ENCODE peak calls at places on chromosomes 16 and 17, in ten cellular contexts. One of them, this sample, is unnamed.

GRCh38 chr16:20409398-20410152 is at the start of gene ACSM5:
- DNase-seq in effector memory CD4-positive, alpha-beta T cell: no peak
- DNase-seq in COLO829: no peak
- DNase-seq in brain pericyte: peak
- DNase-seq in HEK293T: no peak
- DNase-seq in activated T-cell treated with anti-CD3 and anti-CD28 coated beads for 1 hour: no peak
- DNase-seq in left cardiac atrium: peak
- DNase-seq in activated CD4-positive, alpha-beta memory T cell treated with anti-CD3 and anti-CD28 coated beads for 36 hours: no peak
- DNase-seq in cardiac muscle cell: peak
- DNase-seq in NCI-H460: no peak
- DNase-seq in this sample: no peak

GRCh38 chr16:55364811-55365210 is 40.8 kb downstream of the IRX6 start:
- DNase-seq in activated T-cell treated with anti-CD3 and anti-CD28 coated beads for 1 hour: no peak
- DNase-seq in cardiac muscle cell: no peak
- DNase-seq in effector memory CD4-positive, alpha-beta T cell: no peak
- DNase-seq in HEK293T: no peak
- DNase-seq in COLO829: no peak
- DNase-seq in NCI-H460: no peak
- DNase-seq in brain pericyte: no peak
- DNase-seq in left cardiac atrium: no peak
- DNase-seq in activated CD4-positive, alpha-beta memory T cell treated with anti-CD3 and anti-CD28 coated beads for 36 hours: no peak
- DNase-seq in this sample: no peak

GRCh38 chr17:7435676-7436555 is 681 bp downstream of the TMEM102 start:
- DNase-seq in COLO829: no peak
- DNase-seq in activated T-cell treated with anti-CD3 and anti-CD28 coated beads for 1 hour: peak
- DNase-seq in effector memory CD4-positive, alpha-beta T cell: peak
- DNase-seq in left cardiac atrium: peak
- DNase-seq in HEK293T: peak
- DNase-seq in brain pericyte: no peak
- DNase-seq in NCI-H460: peak
- DNase-seq in activated CD4-positive, alpha-beta memory T cell treated with anti-CD3 and anti-CD28 coated beads for 36 hours: peak
- DNase-seq in cardiac muscle cell: peak
- DNase-seq in this sample: no peak

GRCh38 chr16:67666032-67666537 is 465 bp downstream of the ENKD1 start:
- DNase-seq in COLO829: no peak
- DNase-seq in activated CD4-positive, alpha-beta memory T cell treated with anti-CD3 and anti-CD28 coated beads for 36 hours: no peak
- DNase-seq in brain pericyte: no peak
- DNase-seq in effector memory CD4-positive, alpha-beta T cell: no peak
- DNase-seq in left cardiac atrium: no peak
- DNase-seq in activated T-cell treated with anti-CD3 and anti-CD28 coated beads for 1 hour: no peak
- DNase-seq in cardiac muscle cell: peak
- DNase-seq in NCI-H460: no peak
- DNase-seq in HEK293T: no peak
- DNase-seq in this sample: no peak

GRCh38 chr16:65308506-65308905 is 186.6 kb upstream of the CDH11 start:
- DNase-seq in brain pericyte: no peak
- DNase-seq in cardiac muscle cell: no peak
- DNase-seq in NCI-H460: peak
- DNase-seq in activated CD4-positive, alpha-beta memory T cell treated with anti-CD3 and anti-CD28 coated beads for 36 hours: no peak
- DNase-seq in COLO829: no peak
- DNase-seq in effector memory CD4-positive, alpha-beta T cell: no peak
- DNase-seq in activated T-cell treated with anti-CD3 and anti-CD28 coated beads for 1 hour: no peak
- DNase-seq in HEK293T: no peak
- DNase-seq in left cardiac atrium: no peak
- DNase-seq in this sample: no peak

GRCh38 chr17:31698751-31699150 is 160.3 kb downstream of the COPRS start:
- DNase-seq in COLO829: no peak
- DNase-seq in HEK293T: no peak
- DNase-seq in NCI-H460: no peak
- DNase-seq in activated CD4-positive, alpha-beta memory T cell treated with anti-CD3 and anti-CD28 coated beads for 36 hours: no peak
- DNase-seq in brain pericyte: no peak
- DNase-seq in cardiac muscle cell: no peak
- DNase-seq in effector memory CD4-positive, alpha-beta T cell: no peak
- DNase-seq in left cardiac atrium: no peak
- DNase-seq in activated T-cell treated with anti-CD3 and anti-CD28 coated beads for 1 hour: no peak
- DNase-seq in this sample: no peak

GRCh38 chr17:49703557-49704277 is 4.0 kb downstream of the SLC35B1 start:
- DNase-seq in brain pericyte: no peak
- DNase-seq in HEK293T: peak
- DNase-seq in activated T-cell treated with anti-CD3 and anti-CD28 coated beads for 1 hour: no peak
- DNase-seq in NCI-H460: peak
- DNase-seq in left cardiac atrium: no peak
- DNase-seq in activated CD4-positive, alpha-beta memory T cell treated with anti-CD3 and anti-CD28 coated beads for 36 hours: peak
- DNase-seq in cardiac muscle cell: peak
- DNase-seq in COLO829: no peak
- DNase-seq in effector memory CD4-positive, alpha-beta T cell: no peak
- DNase-seq in this sample: no peak

GRCh38 chr17:48012151-48012520 is 25.5 kb downstream of the COPZ2 start:
- DNase-seq in activated CD4-positive, alpha-beta memory T cell treated with anti-CD3 and anti-CD28 coated beads for 36 hours: peak
- DNase-seq in effector memory CD4-positive, alpha-beta T cell: peak
- DNase-seq in brain pericyte: no peak
- DNase-seq in COLO829: no peak
- DNase-seq in activated T-cell treated with anti-CD3 and anti-CD28 coated beads for 1 hour: peak
- DNase-seq in cardiac muscle cell: peak
- DNase-seq in left cardiac atrium: peak
- DNase-seq in NCI-H460: no peak
- DNase-seq in HEK293T: peak
- DNase-seq in this sample: no peak

GRCh38 chr17:75909812-75910274 is 5.2 kb upstream of the MRPL38 start:
- DNase-seq in HEK293T: no peak
- DNase-seq in COLO829: no peak
- DNase-seq in brain pericyte: no peak
- DNase-seq in effector memory CD4-positive, alpha-beta T cell: no peak
- DNase-seq in activated CD4-positive, alpha-beta memory T cell treated with anti-CD3 and anti-CD28 coated beads for 36 hours: no peak
- DNase-seq in activated T-cell treated with anti-CD3 and anti-CD28 coated beads for 1 hour: no peak
- DNase-seq in left cardiac atrium: peak
- DNase-seq in cardiac muscle cell: no peak
- DNase-seq in NCI-H460: no peak
- DNase-seq in this sample: no peak

GRCh38 chr17:73096866-73097265 is 4.4 kb upstream of the SLC39A11 start:
- DNase-seq in activated CD4-positive, alpha-beta memory T cell treated with anti-CD3 and anti-CD28 coated beads for 36 hours: no peak
- DNase-seq in brain pericyte: no peak
- DNase-seq in HEK293T: no peak
- DNase-seq in left cardiac atrium: no peak
- DNase-seq in NCI-H460: no peak
- DNase-seq in activated T-cell treated with anti-CD3 and anti-CD28 coated beads for 1 hour: no peak
- DNase-seq in cardiac muscle cell: peak
- DNase-seq in effector memory CD4-positive, alpha-beta T cell: no peak
- DNase-seq in COLO829: no peak
- DNase-seq in this sample: no peak

GRCh38 chr16:29988346-29989075 is 6.9 kb downstream of the HIRIP3 start:
- DNase-seq in left cardiac atrium: no peak
- DNase-seq in activated CD4-positive, alpha-beta memory T cell treated with anti-CD3 and anti-CD28 coated beads for 36 hours: no peak
- DNase-seq in HEK293T: no peak
- DNase-seq in activated T-cell treated with anti-CD3 and anti-CD28 coated beads for 1 hour: no peak
- DNase-seq in NCI-H460: no peak
- DNase-seq in cardiac muscle cell: no peak
- DNase-seq in effector memory CD4-positive, alpha-beta T cell: no peak
- DNase-seq in brain pericyte: no peak
- DNase-seq in COLO829: no peak
- DNase-seq in this sample: no peak

GRCh38 chr16:50269061-50269705 is 2.8 kb downstream of the ADCY7 start:
- DNase-seq in activated CD4-positive, alpha-beta memory T cell treated with anti-CD3 and anti-CD28 coated beads for 36 hours: no peak
- DNase-seq in left cardiac atrium: peak
- DNase-seq in brain pericyte: no peak
- DNase-seq in NCI-H460: no peak
- DNase-seq in effector memory CD4-positive, alpha-beta T cell: no peak
- DNase-seq in COLO829: no peak
- DNase-seq in cardiac muscle cell: no peak
- DNase-seq in activated T-cell treated with anti-CD3 and anti-CD28 coated beads for 1 hour: no peak
- DNase-seq in HEK293T: no peak
- DNase-seq in this sample: no peak

GRCh38 chr16:969508-970378 is 1.0 kb downstream of the LMF1 start:
- DNase-seq in left cardiac atrium: peak
- DNase-seq in effector memory CD4-positive, alpha-beta T cell: no peak
- DNase-seq in COLO829: no peak
- DNase-seq in brain pericyte: no peak
- DNase-seq in activated T-cell treated with anti-CD3 and anti-CD28 coated beads for 1 hour: no peak
- DNase-seq in NCI-H460: no peak
- DNase-seq in HEK293T: peak
- DNase-seq in activated CD4-positive, alpha-beta memory T cell treated with anti-CD3 and anti-CD28 coated beads for 36 hours: peak
- DNase-seq in cardiac muscle cell: peak
- DNase-seq in this sample: no peak

GRCh38 chr17:157901-158300 is 20.5 kb downstream of the SCGB1C2 start:
- DNase-seq in effector memory CD4-positive, alpha-beta T cell: no peak
- DNase-seq in NCI-H460: no peak
- DNase-seq in left cardiac atrium: no peak
- DNase-seq in HEK293T: no peak
- DNase-seq in COLO829: no peak
- DNase-seq in cardiac muscle cell: no peak
- DNase-seq in brain pericyte: no peak
- DNase-seq in activated CD4-positive, alpha-beta memory T cell treated with anti-CD3 and anti-CD28 coated beads for 36 hours: no peak
- DNase-seq in activated T-cell treated with anti-CD3 and anti-CD28 coated beads for 1 hour: no peak
- DNase-seq in this sample: no peak

GRCh38 chr16:46813611-46814010 is 17.4 kb downstream of the C16orf87 start:
- DNase-seq in brain pericyte: no peak
- DNase-seq in NCI-H460: no peak
- DNase-seq in cardiac muscle cell: no peak
- DNase-seq in left cardiac atrium: no peak
- DNase-seq in activated T-cell treated with anti-CD3 and anti-CD28 coated beads for 1 hour: no peak
- DNase-seq in effector memory CD4-positive, alpha-beta T cell: no peak
- DNase-seq in activated CD4-positive, alpha-beta memory T cell treated with anti-CD3 and anti-CD28 coated beads for 36 hours: no peak
- DNase-seq in COLO829: no peak
- DNase-seq in HEK293T: no peak
- DNase-seq in this sample: no peak

GRCh38 chr16:79844603-79845002 is 244.1 kb upstream of the MAF start:
- DNase-seq in effector memory CD4-positive, alpha-beta T cell: no peak
- DNase-seq in COLO829: no peak
- DNase-seq in cardiac muscle cell: no peak
- DNase-seq in brain pericyte: no peak
- DNase-seq in activated CD4-positive, alpha-beta memory T cell treated with anti-CD3 and anti-CD28 coated beads for 36 hours: no peak
- DNase-seq in NCI-H460: no peak
- DNase-seq in left cardiac atrium: no peak
- DNase-seq in activated T-cell treated with anti-CD3 and anti-CD28 coated beads for 1 hour: no peak
- DNase-seq in HEK293T: no peak
- DNase-seq in this sample: no peak

GRCh38 chr17:50440838-50441829 is 15.1 kb downstream of the ACSF2 start:
- DNase-seq in effector memory CD4-positive, alpha-beta T cell: no peak
- DNase-seq in NCI-H460: no peak
- DNase-seq in brain pericyte: no peak
- DNase-seq in COLO829: no peak
- DNase-seq in HEK293T: no peak
- DNase-seq in left cardiac atrium: no peak
- DNase-seq in cardiac muscle cell: no peak
- DNase-seq in activated T-cell treated with anti-CD3 and anti-CD28 coated beads for 1 hour: no peak
- DNase-seq in activated CD4-positive, alpha-beta memory T cell treated with anti-CD3 and anti-CD28 coated beads for 36 hours: no peak
- DNase-seq in this sample: no peak